ENCODE peak calls at places on chromosomes 6 and 20, in five cellular contexts. C is thoracic aorta, P is body of pancreas, O is Panc1, H is psoas muscle. E is an unnamed sample. For H3K4me1, the result is how much of the 10 kb centered on the place peaks cover.

GRCh38 chr6:36360241-36361054 is 23.8 kb upstream of the BNIP5 start:
- DNase-seq in C (peak), P (peak), O (peak), H (peak), E (no peak)

GRCh38 chr6:30149234-30149633 is 11.8 kb downstream of the TRIM10 start:
- DNase-seq in H (no peak), C (no peak), O (no peak), P (no peak), E (no peak)

GRCh38 chr6:162538643-162539064 is 188.9 kb downstream of the PRKN start:
- DNase-seq in O (no peak), C (no peak), H (peak), P (no peak), E (no peak)

GRCh38 chr20:62227591-62227976 is 7.5 kb upstream of the HRH3 start:
- DNase-seq in P (no peak), H (no peak), C (no peak), O (no peak), E (no peak)

GRCh38 chr6:41824571-41825569 is 37.4 kb downstream of the TOMM6 start:
- DNase-seq in O (no peak), C (no peak), P (no peak), H (no peak), E (no peak)

GRCh38 chr6:143136647-143137046 is 76.0 kb downstream of the AIG1 start:
- DNase-seq in O (no peak), H (no peak), P (no peak), C (no peak), E (no peak)

GRCh38 chr6:916160-916559 is 223.2 kb upstream of the EXOC2 start:
- DNase-seq in H (no peak), C (no peak), P (no peak), O (no peak), E (no peak)

GRCh38 chr6:131213501-131213990 is 78.3 kb downstream of the AKAP7 start:
- DNase-seq in C (no peak), O (no peak), P (no peak), H (no peak), E (no peak)

GRCh38 chr20:19786311-19786710 is 28.3 kb downstream of the RIN2 start:
- DNase-seq in C (no peak), H (no peak), P (no peak), O (no peak), E (no peak)

GRCh38 chr20:17806739-17807441 is 107.1 kb downstream of the BANF2 start:
- DNase-seq in P (peak), O (no peak), C (no peak), H (peak), E (no peak)

GRCh38 chr6:120584111-120584760 is 750.0 kb downstream of the TBC1D32 start:
- DNase-seq in O (no peak), H (no peak), C (no peak), P (no peak), E (no peak)

GRCh38 chr6:40000964-40001515 is 66.8 kb upstream of the MOCS1 start:
- DNase-seq in P (no peak), H (no peak), O (no peak), C (no peak), E (no peak)

GRCh38 chr6:100617633-100618348 is 153.1 kb upstream of the SIM1 start:
- DNase-seq in C (no peak), P (no peak), O (no peak), H (no peak), E (no peak)

GRCh38 chr6:69664551-69664950 is 132.3 kb downstream of the LMBRD1 start:
- DNase-seq in C (no peak), O (no peak), P (no peak), H (no peak), E (no peak)

GRCh38 chr6:47247227-47247797 is 62.4 kb downstream of the TNFRSF21 start:
- DNase-seq in O (no peak), C (no peak), P (no peak), H (no peak), E (no peak)

GRCh38 chr20:1034420-1034799 is 32.3 kb upstream of the RSPO4 start:
- DNase-seq in P (no peak), C (no peak), O (no peak), H (no peak), E (no peak)

GRCh38 chr6:106997392-106998257 is 23.1 kb upstream of the CD24 start:
- DNase-seq in C (no peak), H (no peak), P (peak), O (peak), E (no peak)

GRCh38 chr6:51093899-51094665 is 275.4 kb downstream of the TFAP2B start:
- DNase-seq in O (no peak), P (no peak), H (no peak), C (no peak), E (no peak)

GRCh38 chr6:36735110-36735971 is 37.7 kb downstream of the RAB44 start:
- DNase-seq in O (no peak), H (peak), C (peak), P (peak), E (peak)

GRCh38 chr20:13552061-13552460 is 86.7 kb downstream of the TASP1 start:
- DNase-seq in O (no peak), H (no peak), P (no peak), C (no peak), E (no peak)

GRCh38 chr20:10842116-10842515 is 168.3 kb upstream of the JAG1 start:
- DNase-seq in P (no peak), H (no peak), O (no peak), C (no peak), E (no peak)

GRCh38 chr6:136424901-136425300 is 125.3 kb downstream of the MAP7 start:
- DNase-seq in C (no peak), P (no peak), O (no peak), H (no peak), E (no peak)

GRCh38 chr6:136420853-136421252 is 129.4 kb downstream of the MAP7 start:
- DNase-seq in O (no peak), H (no peak), P (no peak), C (no peak), E (no peak)

GRCh38 chr6:136425793-136426192 is 124.4 kb downstream of the MAP7 start:
- DNase-seq in C (no peak), H (no peak), O (no peak), P (no peak), E (no peak)

GRCh38 chr6:136424450-136424849 is 125.8 kb downstream of the MAP7 start:
- DNase-seq in P (no peak), H (no peak), O (no peak), C (no peak), E (no peak)

GRCh38 chr6:136421537-136422158 is 128.6 kb downstream of the MAP7 start:
- DNase-seq in H (no peak), O (no peak), C (no peak), P (no peak), E (no peak)
- H3K4me3 ChIP-seq in H (no peak), O (no peak), C (no peak), P (no peak), E (no peak)

DNA sequence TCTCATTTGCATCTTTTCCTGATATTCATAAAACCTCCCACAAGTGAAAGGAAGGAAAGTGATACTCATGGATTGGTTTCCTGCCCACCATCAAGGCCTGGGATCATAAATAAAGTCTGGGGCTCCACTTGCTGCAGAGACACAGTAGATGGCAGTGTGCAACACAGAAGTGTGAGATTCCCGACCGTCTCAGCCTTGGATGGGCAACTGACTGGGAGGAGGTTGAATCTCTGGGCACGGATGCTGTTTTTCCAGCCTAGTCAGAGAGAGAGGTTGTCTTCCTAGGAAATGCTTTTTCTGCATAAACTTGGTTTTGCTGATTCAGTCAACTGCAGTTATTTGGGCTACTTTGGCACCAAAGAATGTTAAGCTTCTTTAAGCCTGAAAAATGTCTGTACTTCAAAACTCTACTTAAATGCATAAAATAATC is 9.9 kb upstream of the RFPL4B start:
- DNase-seq in P (peak), O (peak), H (peak), C (no peak), E (no peak)
- TF ChIP-seq CTCF in P (peak), O (peak), H (peak), C (peak), E (no peak)

GRCh38 chr6:125529061-125529460 is 220.4 kb upstream of the HEY2 start:
- DNase-seq in P (no peak), O (no peak), C (no peak), H (no peak), E (no peak)
- H3K4me1 ChIP-seq in P (under half), O (under half), C (under half), H (under half), E (under half)

GRCh38 chr20:32984631-32985354 is 19.4 kb downstream of the SUN5 start:
- DNase-seq in C (no peak), P (no peak), O (no peak), H (no peak), E (no peak)

GRCh38 chr20:32986331-32986966 is 17.8 kb downstream of the SUN5 start:
- DNase-seq in O (no peak), P (no peak), C (no peak), H (no peak), E (no peak)

GRCh38 chr20:32987044-32987825 is 17.0 kb downstream of the SUN5 start:
- DNase-seq in H (no peak), C (no peak), O (no peak), P (no peak), E (no peak)

GRCh38 chr20:32984196-32984595 is 20.0 kb downstream of the SUN5 start:
- DNase-seq in P (no peak), O (no peak), C (no peak), H (no peak), E (no peak)

DNA sequence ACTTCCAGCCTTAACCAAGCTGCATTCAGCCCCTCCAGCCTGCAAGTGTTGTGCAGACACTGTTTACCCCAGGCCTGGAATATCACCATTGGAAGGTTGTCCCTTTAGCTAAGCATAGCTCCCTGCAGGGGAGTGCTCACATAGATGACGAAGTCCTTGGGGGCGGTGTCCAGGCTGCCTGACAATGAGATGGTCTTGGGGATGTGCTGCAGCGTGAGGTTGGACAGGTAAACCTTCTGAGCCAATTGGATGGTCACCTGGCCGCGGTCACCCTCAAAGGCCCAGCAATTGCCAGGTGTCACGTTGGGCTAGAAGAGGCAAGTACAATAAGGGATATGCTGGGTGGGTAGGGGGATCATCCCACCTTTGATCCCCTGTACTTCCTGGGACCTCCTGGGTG is 18.6 kb downstream of the SUN5 start:
- DNase-seq in H (no peak), O (no peak), P (no peak), C (no peak), E (no peak)
- H3K4me3 ChIP-seq in H (no peak), O (no peak), P (no peak), C (no peak), E (no peak)

GRCh38 chr20:15708984-15709598 is 864.2 kb downstream of the KIF16B start:
- DNase-seq in C (no peak), H (no peak), O (no peak), P (peak), E (no peak)
- TF ChIP-seq CTCF in C (no peak), H (peak), O (peak), P (peak), E (peak)

GRCh38 chr20:50340586-50340985 is 150.0 kb downstream of the CEBPB start:
- DNase-seq in H (no peak), P (no peak), O (no peak), C (no peak), E (no peak)
- H3K4me1 ChIP-seq in H (under half), P (under half), O (under half), C (under half), E (under half)

GRCh38 chr20:38730167-38730988 is 6.1 kb downstream of the SLC32A1 start:
- DNase-seq in H (no peak), P (no peak), C (no peak), O (no peak), E (no peak)

GRCh38 chr20:38732981-38733380 is 8.7 kb downstream of the SLC32A1 start:
- DNase-seq in C (no peak), P (no peak), O (no peak), H (no peak), E (no peak)

GRCh38 chr20:38729767-38730166 is 5.5 kb downstream of the SLC32A1 start:
- DNase-seq in P (no peak), O (no peak), C (no peak), H (no peak), E (no peak)

GRCh38 chr20:38730989-38731737 is 6.9 kb downstream of the SLC32A1 start:
- DNase-seq in O (peak), C (no peak), P (peak), H (peak), E (no peak)

GRCh38 chr20:38731738-38732113 is 7.4 kb downstream of the SLC32A1 start:
- DNase-seq in O (no peak), P (no peak), H (no peak), C (no peak), E (no peak)
- H3K4me3 ChIP-seq in O (no peak), P (no peak), H (no peak), C (no peak), E (no peak)

DNA sequence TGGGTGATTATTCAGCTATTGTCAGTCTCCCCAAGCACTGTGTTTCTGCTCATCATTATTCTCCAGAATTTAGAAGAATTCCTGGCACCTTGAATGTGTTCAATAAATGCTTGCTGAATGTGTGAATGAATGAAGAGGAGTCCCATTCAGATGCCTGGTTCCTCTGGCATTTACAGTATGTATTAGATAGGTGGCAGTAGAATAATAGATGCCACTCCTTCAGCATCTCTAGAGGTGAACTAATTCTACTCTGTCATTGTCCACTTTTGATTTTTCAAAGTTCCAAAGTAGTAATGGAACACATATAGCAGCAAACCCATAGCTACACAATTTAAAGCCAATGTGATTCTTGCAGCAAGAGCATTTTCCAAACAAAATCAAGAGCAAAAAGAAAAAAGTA is 118.9 kb upstream of the CEP162 start:
- DNase-seq in H (no peak), O (no peak), P (no peak), C (no peak), E (no peak)
- TF ChIP-seq CTCF in H (no peak), O (peak), P (no peak), C (no peak), E (no peak)

DNA sequence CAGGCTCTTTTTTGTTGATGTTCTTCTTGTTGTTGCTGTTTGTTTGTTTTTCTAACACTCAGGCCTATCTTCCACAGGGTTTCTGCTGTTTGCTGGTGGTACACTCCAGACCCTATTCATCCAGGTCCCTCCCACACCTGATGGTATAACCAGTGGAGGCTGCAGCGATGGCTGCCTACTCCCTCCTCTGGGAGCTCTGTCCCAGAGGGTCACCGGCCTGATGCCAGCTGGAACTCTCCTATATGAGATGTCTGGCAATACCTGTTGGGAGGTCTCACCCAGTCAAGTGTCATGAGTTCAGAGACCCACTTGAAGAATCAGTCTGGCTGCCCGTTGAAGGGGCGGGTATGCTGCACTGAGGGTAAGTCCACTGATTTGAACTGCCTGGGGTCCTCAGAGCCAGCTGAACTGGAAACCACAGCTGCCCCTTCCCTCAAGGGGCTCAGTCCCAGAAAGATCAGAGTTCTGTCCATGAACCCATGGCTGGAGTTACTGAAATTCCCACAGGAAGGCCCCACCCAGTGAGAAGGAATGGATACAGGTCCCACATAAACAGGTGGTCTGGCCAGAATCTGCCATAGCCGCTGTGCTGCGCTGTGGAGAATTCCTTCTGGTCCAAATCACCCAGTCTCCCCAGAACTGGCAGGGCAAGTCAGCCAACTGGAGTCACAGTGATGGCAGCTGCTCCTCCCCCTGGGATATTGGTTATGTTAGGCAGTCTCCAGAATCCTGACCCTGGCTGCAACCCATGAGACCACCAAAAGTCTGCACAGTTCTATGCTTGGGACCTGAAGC is 664.4 kb downstream of the FRK start:
- DNase-seq in C (no peak), P (no peak), H (no peak), O (no peak), E (no peak)
- H3K4me1 ChIP-seq in C (under half), P (under half), H (under half), O (under half), E (under half)

DNA sequence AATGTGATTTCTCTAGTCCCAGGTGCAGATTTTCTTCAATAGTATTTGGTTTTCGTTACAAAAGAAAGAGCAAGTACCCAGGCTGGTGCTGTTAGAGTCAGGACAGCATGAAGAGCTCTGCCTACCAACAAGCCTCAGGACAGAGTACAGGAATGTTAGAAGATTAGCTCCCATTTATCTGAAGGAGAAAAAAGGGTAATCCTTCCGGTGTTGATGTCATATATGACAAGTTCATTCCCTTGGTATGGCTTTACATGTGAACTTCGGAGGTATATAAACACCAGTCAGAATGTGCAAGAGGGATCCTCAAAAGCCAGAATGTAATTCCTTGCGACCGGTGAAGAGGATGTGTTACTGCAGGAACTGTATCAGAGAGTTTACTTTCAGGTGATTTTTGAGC is 194.1 kb upstream of the ZNF184 start:
- DNase-seq in C (no peak), O (no peak), H (no peak), P (no peak), E (no peak)
- H3K4me3 ChIP-seq in C (no peak), O (peak), H (no peak), P (no peak), E (no peak)

E was measured in ascending aorta.